ENCODE peak calls at places on chromosomes 7 and 10, in four cellular contexts. P, K, U and X are unnamed samples.

GRCh38 chr10:24311888-24312287 is 103.0 kb downstream of the KIAA1217 start:
- DNase-seq in P (no peak), K (no peak), U (no peak), X (no peak)

GRCh38 chr10:61986788-61987187 is 85.3 kb downstream of the ARID5B start:
- DNase-seq in P (no peak), K (no peak), U (no peak), X (no peak)

GRCh38 chr10:13039761-13040160 is 38.2 kb upstream of the CCDC3 start:
- DNase-seq in P (no peak), K (no peak), U (no peak), X (no peak)

GRCh38 chr10:119473715-119474230 is 68.7 kb downstream of the RGS10 start:
- DNase-seq in P (no peak), K (no peak), U (no peak), X (no peak)

GRCh38 chr7:33428415-33428814 is 299.1 kb downstream of the BBS9 start:
- DNase-seq in P (no peak), K (no peak), U (no peak), X (no peak)

GRCh38 chr7:50612704-50613103 is 47.5 kb upstream of the DDC start:
- DNase-seq in P (no peak), K (no peak), U (no peak), X (no peak)

GRCh38 chr10:112775347-112775746 is 174.7 kb upstream of the TCF7L2 start:
- DNase-seq in P (no peak), K (no peak), U (no peak), X (no peak)

GRCh38 chr7:66190504-66190857 is 14.7 kb upstream of the TPST1 start:
- DNase-seq in P (no peak), K (no peak), U (no peak), X (no peak)

GRCh38 chr7:44388089-44388970 is 62.9 kb upstream of the CAMK2B start:
- DNase-seq in P (no peak), K (no peak), U (no peak), X (no peak)

GRCh38 chr7:103772171-103772570 is 217.3 kb downstream of the RELN start:
- DNase-seq in P (no peak), K (no peak), U (no peak), X (no peak)

GRCh38 chr7:155212301-155213015 is 85.2 kb upstream of the INSIG1 start:
- DNase-seq in P (no peak), K (no peak), U (no peak), X (no peak)

GRCh38 chr7:71329030-71329668 is 197.2 kb downstream of the GALNT17 start:
- DNase-seq in P (no peak), K (no peak), U (no peak), X (no peak)

GRCh38 chr7:126803060-126803665 is 449.6 kb downstream of the GRM8 start:
- DNase-seq in P (peak; percentile 45), K (peak; percentile 33), U (peak; percentile 81), X (no peak)

GRCh38 chr10:11479307-11479706 is 132.1 kb downstream of the USP6NL start:
- DNase-seq in P (no peak), K (no peak), U (no peak), X (no peak)

GRCh38 chr10:116120688-116121087 is 152.3 kb downstream of the GFRA1 start:
- DNase-seq in P (no peak), K (no peak), U (no peak), X (no peak)

GRCh38 chr7:50421043-50421442 is 29.1 kb downstream of the FIGNL1 start:
- DNase-seq in P (no peak), K (no peak), U (no peak), X (no peak)

GRCh38 chr7:133117432-133117831 is 35.5 kb upstream of the CHCHD3 start:
- DNase-seq in P (no peak), K (no peak), U (no peak), X (no peak)

GRCh38 chr10:42981358-42982236 is 95.3 kb upstream of the RET start:
- DNase-seq in P (no peak), K (no peak), U (no peak), X (no peak)

GRCh38 chr7:16951483-16952080 is 69.8 kb upstream of the AGR3 start:
- DNase-seq in P (no peak), K (no peak), U (peak; percentile 38), X (no peak)

GRCh38 chr7:33039257-33039904 is 23.2 kb downstream of the NT5C3A start:
- DNase-seq in P (no peak), K (peak; percentile 26), U (peak; percentile 36), X (no peak)

GRCh38 chr7:121342631-121343030 is 13.8 kb downstream of the WNT16 start:
- DNase-seq in P (no peak), K (no peak), U (no peak), X (no peak)

GRCh38 chr7:158286210-158286609 is 301.4 kb downstream of the PTPRN2 start:
- DNase-seq in P (no peak), K (no peak), U (no peak), X (no peak)

GRCh38 chr7:150962743-150963399 is 15.2 kb downstream of the KCNH2 start:
- DNase-seq in P (no peak), K (peak; percentile 56), U (peak; percentile 29), X (peak; percentile 95)

GRCh38 chr7:95303501-95303900 is 20.8 kb downstream of the PON1 start:
- DNase-seq in P (no peak), K (no peak), U (no peak), X (no peak)

GRCh38 chr10:102652170-102652926 is 8.1 kb downstream of the TRIM8 start:
- DNase-seq in P (no peak), K (no peak), U (no peak), X (no peak)

GRCh38 chr10:20855398-20856038 is 41.6 kb downstream of the NEBL start:
- DNase-seq in P (no peak), K (peak; percentile 10), U (peak; percentile 64), X (no peak)

GRCh38 chr10:101292194-101293006 is 61.6 kb upstream of the BTRC start:
- DNase-seq in P (no peak), K (no peak), U (no peak), X (peak; percentile 49)

GRCh38 chr10:22683995-22684305 is 30.4 kb downstream of the PIP4K2A start:
- DNase-seq in P (no peak), K (no peak), U (no peak), X (no peak)

GRCh38 chr10:123146892-123147634 is 873 bp upstream of the HMX2 start:
- DNase-seq in P (no peak), K (no peak), U (no peak), X (no peak)

GRCh38 chr10:111923032-111923431 is 260.5 kb downstream of the GPAM start:
- DNase-seq in P (no peak), K (no peak), U (no peak), X (no peak)

GRCh38 chr7:101853684-101854083 is 36.3 kb downstream of the CUX1 start:
- DNase-seq in P (no peak), K (no peak), U (no peak), X (no peak)

GRCh38 chr7:106220307-106220706 is 64.5 kb downstream of the NAMPT start:
- DNase-seq in P (no peak), K (no peak), U (no peak), X (no peak)
- TF ChIP-seq CTCF in P (no peak), K (no peak), U (no peak), X (no peak)

DNA sequence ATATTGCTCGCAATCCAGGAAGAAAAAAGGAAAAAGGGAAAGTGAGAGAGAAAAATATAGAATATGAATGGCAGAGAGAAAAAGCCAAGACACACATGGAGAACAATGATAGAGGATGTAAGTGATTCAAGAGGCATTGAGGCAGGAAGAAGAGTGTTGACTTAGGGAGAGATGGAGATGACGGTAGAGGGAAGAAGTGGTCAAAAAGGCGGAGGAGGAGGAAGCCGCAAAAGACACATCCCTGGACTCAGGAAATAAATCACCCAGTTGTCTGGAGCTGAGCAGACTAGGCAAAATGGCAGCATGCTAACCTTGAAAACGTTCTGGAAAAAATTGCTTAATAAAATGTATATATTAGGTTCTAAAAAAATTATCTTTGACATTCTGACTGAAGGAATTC is 17.7 kb upstream of the GPR37 start:
- DNase-seq in P (no peak), K (no peak), U (peak; percentile 31), X (no peak)
- TF ChIP-seq CTCF in P (no peak), K (no peak), U (no peak), X (no peak)

DNA sequence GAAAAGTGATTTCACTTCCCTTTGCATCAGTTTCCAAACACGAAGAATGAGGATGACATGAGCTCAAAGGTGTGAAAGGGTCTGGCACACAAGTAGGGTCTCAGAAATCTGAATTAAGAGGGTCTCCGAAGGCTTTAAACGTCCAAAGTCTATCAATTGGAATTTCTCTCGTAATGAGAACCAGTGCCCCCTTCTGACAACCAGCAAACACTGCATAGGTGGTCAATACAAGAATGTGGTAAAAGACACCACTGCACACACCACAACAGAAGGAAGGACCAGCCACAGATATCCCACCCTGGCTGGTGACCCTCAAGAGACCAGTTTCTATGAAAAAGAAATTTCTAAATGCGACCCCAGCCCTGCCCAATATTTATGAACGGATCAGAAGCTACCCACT is 78.1 kb downstream of the CALN1 start:
- DNase-seq in P (no peak), K (no peak), U (no peak), X (peak; percentile 28)
- TF ChIP-seq CTCF in P (no peak), K (no peak), U (no peak), X (peak; percentile 29)

GRCh38 chr7:134723904-134724303 is 55.5 kb upstream of the CALD1 start:
- DNase-seq in P (no peak), K (no peak), U (no peak), X (no peak)

GRCh38 chr7:134722786-134723322 is 56.6 kb upstream of the CALD1 start:
- DNase-seq in P (no peak), K (no peak), U (no peak), X (no peak)

GRCh38 chr7:134727711-134728110 is 51.7 kb upstream of the CALD1 start:
- DNase-seq in P (no peak), K (no peak), U (no peak), X (no peak)

GRCh38 chr7:134726581-134726980 is 52.9 kb upstream of the CALD1 start:
- DNase-seq in P (no peak), K (no peak), U (no peak), X (no peak)

DNA sequence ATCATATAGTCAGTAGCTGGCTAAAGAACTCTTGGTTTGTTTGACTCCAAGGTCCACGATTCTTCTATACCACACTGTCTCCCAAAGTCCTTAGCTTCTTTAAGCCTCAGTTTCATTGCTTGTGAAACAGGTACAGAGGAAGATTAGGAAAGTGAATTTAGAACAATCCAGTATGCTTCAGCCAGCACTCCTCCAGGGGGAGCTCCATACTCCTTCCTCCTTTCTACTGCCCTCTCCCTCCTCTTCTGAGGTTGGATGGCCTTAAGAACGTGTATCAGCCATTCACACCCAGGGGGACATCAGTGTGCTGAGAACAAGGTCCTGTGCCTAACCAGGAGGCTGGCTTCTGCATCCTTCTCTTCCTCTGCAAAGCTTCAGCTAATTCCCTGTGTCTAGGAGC is 54.8 kb upstream of the CALD1 start:
- DNase-seq in P (no peak), K (peak; percentile 24), U (peak; percentile 82), X (no peak)
- TF ChIP-seq CTCF in P (no peak), K (peak; percentile 26), U (peak; percentile 82), X (peak; percentile 19)

DNA sequence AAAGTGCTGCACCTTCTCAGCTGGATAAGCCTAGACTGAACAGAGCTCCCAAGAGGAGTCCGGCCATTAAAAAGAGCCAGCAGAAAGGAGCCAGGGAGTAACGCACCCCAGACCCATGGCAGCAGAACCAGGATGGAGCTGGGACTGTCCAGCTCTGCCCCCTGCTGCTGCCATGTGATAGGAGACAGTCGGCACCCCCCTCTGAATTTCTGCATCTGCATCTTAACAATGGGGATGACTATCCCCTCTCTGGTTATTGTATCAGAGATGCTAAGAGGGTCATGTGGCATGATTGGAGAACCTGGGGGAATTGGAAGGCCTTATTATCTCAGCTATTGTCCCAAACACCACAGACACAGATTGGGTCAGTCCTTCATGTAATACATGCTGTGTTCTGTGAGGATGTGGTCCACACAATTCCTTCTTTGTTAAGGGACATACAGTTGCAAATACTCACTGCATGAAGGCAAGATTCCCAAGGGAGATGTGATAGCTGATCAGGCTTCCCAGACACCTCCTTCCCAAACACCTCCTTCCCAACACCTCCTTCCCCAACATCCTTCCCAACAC is 29.3 kb downstream of the PLEKHS1 start:
- DNase-seq in P (no peak), K (no peak), U (no peak), X (no peak)
- TF ChIP-seq CTCF in P (no peak), K (no peak), U (no peak), X (no peak)